ENCODE peak calls at places on chromosomes 4 and X, in five cellular contexts. One of them, this sample, is unnamed.

GRCh38 chrX:148871422-148872152 is 371.2 kb downstream of the AFF2 start:
- DNase-seq in cardiac muscle cell: peak
- DNase-seq in stimulated activated CD8-positive, alpha-beta memory T cell treated with anti-CD3 and anti-CD28 coated beads, Interleukin-4, amount 100 ng/mL, for 48 hours: no peak
- DNase-seq in sciatic nerve: no peak
- DNase-seq in NCI-H2029: no peak
- DNase-seq in this sample: no peak

GRCh38 chrX:103211012-103211715 is 3.7 kb upstream of the BEX4 start:
- DNase-seq in cardiac muscle cell: peak
- DNase-seq in stimulated activated CD8-positive, alpha-beta memory T cell treated with anti-CD3 and anti-CD28 coated beads, Interleukin-4, amount 100 ng/mL, for 48 hours: peak
- DNase-seq in sciatic nerve: no peak
- DNase-seq in NCI-H2029: peak
- DNase-seq in this sample: no peak

GRCh38 chr4:129672941-129673340 is 577.0 kb downstream of the C4orf33 start:
- DNase-seq in cardiac muscle cell: no peak
- DNase-seq in stimulated activated CD8-positive, alpha-beta memory T cell treated with anti-CD3 and anti-CD28 coated beads, Interleukin-4, amount 100 ng/mL, for 48 hours: no peak
- DNase-seq in sciatic nerve: no peak
- DNase-seq in NCI-H2029: no peak
- DNase-seq in this sample: no peak

GRCh38 chrX:136822337-136823095 is 41.8 kb upstream of the ARHGEF6 start:
- DNase-seq in cardiac muscle cell: peak
- DNase-seq in stimulated activated CD8-positive, alpha-beta memory T cell treated with anti-CD3 and anti-CD28 coated beads, Interleukin-4, amount 100 ng/mL, for 48 hours: no peak
- DNase-seq in sciatic nerve: no peak
- DNase-seq in NCI-H2029: no peak
- DNase-seq in this sample: no peak

GRCh38 chrX:111646515-111646914 is 34.5 kb upstream of the ALG13 start:
- DNase-seq in cardiac muscle cell: no peak
- DNase-seq in stimulated activated CD8-positive, alpha-beta memory T cell treated with anti-CD3 and anti-CD28 coated beads, Interleukin-4, amount 100 ng/mL, for 48 hours: no peak
- DNase-seq in sciatic nerve: no peak
- DNase-seq in NCI-H2029: no peak
- DNase-seq in this sample: no peak

GRCh38 chrX:110786486-110786885 is 9.1 kb downstream of the CHRDL1 start:
- DNase-seq in cardiac muscle cell: no peak
- DNase-seq in stimulated activated CD8-positive, alpha-beta memory T cell treated with anti-CD3 and anti-CD28 coated beads, Interleukin-4, amount 100 ng/mL, for 48 hours: no peak
- DNase-seq in sciatic nerve: no peak
- DNase-seq in NCI-H2029: no peak
- DNase-seq in this sample: no peak

GRCh38 chrX:5644786-5645185 is 583.9 kb downstream of the NLGN4X start:
- DNase-seq in cardiac muscle cell: no peak
- DNase-seq in stimulated activated CD8-positive, alpha-beta memory T cell treated with anti-CD3 and anti-CD28 coated beads, Interleukin-4, amount 100 ng/mL, for 48 hours: no peak
- DNase-seq in sciatic nerve: no peak
- DNase-seq in NCI-H2029: no peak
- DNase-seq in this sample: no peak

GRCh38 chrX:119880552-119881437 is 9.2 kb downstream of the NDUFA1 start:
- DNase-seq in cardiac muscle cell: peak
- DNase-seq in stimulated activated CD8-positive, alpha-beta memory T cell treated with anti-CD3 and anti-CD28 coated beads, Interleukin-4, amount 100 ng/mL, for 48 hours: peak
- DNase-seq in sciatic nerve: peak
- DNase-seq in NCI-H2029: peak
- DNase-seq in this sample: no peak

GRCh38 chrX:31319586-31319985 is 247.7 kb upstream of the FTHL17 start:
- DNase-seq in cardiac muscle cell: no peak
- DNase-seq in stimulated activated CD8-positive, alpha-beta memory T cell treated with anti-CD3 and anti-CD28 coated beads, Interleukin-4, amount 100 ng/mL, for 48 hours: no peak
- DNase-seq in sciatic nerve: no peak
- DNase-seq in NCI-H2029: no peak
- DNase-seq in this sample: no peak

GRCh38 chrX:130170752-130171445 is 863 bp upstream of the RAB33A start:
- DNase-seq in cardiac muscle cell: no peak
- DNase-seq in stimulated activated CD8-positive, alpha-beta memory T cell treated with anti-CD3 and anti-CD28 coated beads, Interleukin-4, amount 100 ng/mL, for 48 hours: peak
- DNase-seq in sciatic nerve: no peak
- DNase-seq in NCI-H2029: no peak
- DNase-seq in this sample: peak

GRCh38 chr4:177356921-177357320 is 47.2 kb downstream of the NEIL3 start:
- DNase-seq in cardiac muscle cell: no peak
- DNase-seq in stimulated activated CD8-positive, alpha-beta memory T cell treated with anti-CD3 and anti-CD28 coated beads, Interleukin-4, amount 100 ng/mL, for 48 hours: no peak
- DNase-seq in sciatic nerve: no peak
- DNase-seq in NCI-H2029: no peak
- DNase-seq in this sample: no peak

GRCh38 chrX:153662266-153662665 is 11.3 kb downstream of the PNCK start:
- DNase-seq in cardiac muscle cell: peak
- DNase-seq in stimulated activated CD8-positive, alpha-beta memory T cell treated with anti-CD3 and anti-CD28 coated beads, Interleukin-4, amount 100 ng/mL, for 48 hours: peak
- DNase-seq in sciatic nerve: no peak
- DNase-seq in NCI-H2029: no peak
- DNase-seq in this sample: peak

GRCh38 chrX:30659421-30659820 is 6.2 kb downstream of the GK start:
- DNase-seq in cardiac muscle cell: peak
- DNase-seq in stimulated activated CD8-positive, alpha-beta memory T cell treated with anti-CD3 and anti-CD28 coated beads, Interleukin-4, amount 100 ng/mL, for 48 hours: no peak
- DNase-seq in sciatic nerve: no peak
- DNase-seq in NCI-H2029: no peak
- DNase-seq in this sample: no peak

GRCh38 chr4:178275671-178276360 is 833.6 kb upstream of the AGA start:
- DNase-seq in cardiac muscle cell: no peak
- DNase-seq in stimulated activated CD8-positive, alpha-beta memory T cell treated with anti-CD3 and anti-CD28 coated beads, Interleukin-4, amount 100 ng/mL, for 48 hours: no peak
- DNase-seq in sciatic nerve: no peak
- DNase-seq in NCI-H2029: no peak
- DNase-seq in this sample: no peak

GRCh38 chr4:112031712-112032328 is 113.4 kb upstream of the FAM241A start:
- DNase-seq in cardiac muscle cell: peak
- DNase-seq in stimulated activated CD8-positive, alpha-beta memory T cell treated with anti-CD3 and anti-CD28 coated beads, Interleukin-4, amount 100 ng/mL, for 48 hours: no peak
- DNase-seq in sciatic nerve: no peak
- DNase-seq in NCI-H2029: no peak
- DNase-seq in this sample: no peak

GRCh38 chr4:962231-963208 is 10.8 kb downstream of the DGKQ start:
- DNase-seq in cardiac muscle cell: no peak
- DNase-seq in stimulated activated CD8-positive, alpha-beta memory T cell treated with anti-CD3 and anti-CD28 coated beads, Interleukin-4, amount 100 ng/mL, for 48 hours: no peak
- DNase-seq in sciatic nerve: no peak
- DNase-seq in NCI-H2029: peak
- DNase-seq in this sample: no peak

GRCh38 chrX:124555036-124555595 is 208.8 kb downstream of the SH2D1A start:
- DNase-seq in cardiac muscle cell: peak
- DNase-seq in stimulated activated CD8-positive, alpha-beta memory T cell treated with anti-CD3 and anti-CD28 coated beads, Interleukin-4, amount 100 ng/mL, for 48 hours: no peak
- DNase-seq in sciatic nerve: no peak
- DNase-seq in NCI-H2029: no peak
- DNase-seq in this sample: no peak

GRCh38 chr4:105970371-105970770 is 75.1 kb downstream of the NPNT start:
- DNase-seq in cardiac muscle cell: no peak
- DNase-seq in stimulated activated CD8-positive, alpha-beta memory T cell treated with anti-CD3 and anti-CD28 coated beads, Interleukin-4, amount 100 ng/mL, for 48 hours: no peak
- DNase-seq in sciatic nerve: no peak
- DNase-seq in NCI-H2029: no peak
- DNase-seq in this sample: no peak

GRCh38 chrX:154797006-154797405 is 8.3 kb downstream of the MPP1 start:
- DNase-seq in cardiac muscle cell: peak
- DNase-seq in stimulated activated CD8-positive, alpha-beta memory T cell treated with anti-CD3 and anti-CD28 coated beads, Interleukin-4, amount 100 ng/mL, for 48 hours: no peak
- DNase-seq in sciatic nerve: no peak
- DNase-seq in NCI-H2029: no peak
- DNase-seq in this sample: no peak

GRCh38 chr4:83189631-83190136 is 75.2 kb upstream of the PLAC8 start:
- DNase-seq in cardiac muscle cell: no peak
- DNase-seq in stimulated activated CD8-positive, alpha-beta memory T cell treated with anti-CD3 and anti-CD28 coated beads, Interleukin-4, amount 100 ng/mL, for 48 hours: no peak
- DNase-seq in sciatic nerve: no peak
- DNase-seq in NCI-H2029: peak
- DNase-seq in this sample: no peak

GRCh38 chrX:10278716-10279115 is 121.9 kb downstream of the CLCN4 start:
- DNase-seq in cardiac muscle cell: no peak
- DNase-seq in stimulated activated CD8-positive, alpha-beta memory T cell treated with anti-CD3 and anti-CD28 coated beads, Interleukin-4, amount 100 ng/mL, for 48 hours: no peak
- DNase-seq in sciatic nerve: no peak
- DNase-seq in NCI-H2029: no peak
- DNase-seq in this sample: no peak

GRCh38 chrX:13103111-13103913 is 58.9 kb upstream of the FAM9C start:
- DNase-seq in cardiac muscle cell: no peak
- DNase-seq in stimulated activated CD8-positive, alpha-beta memory T cell treated with anti-CD3 and anti-CD28 coated beads, Interleukin-4, amount 100 ng/mL, for 48 hours: no peak
- DNase-seq in sciatic nerve: no peak
- DNase-seq in NCI-H2029: no peak
- DNase-seq in this sample: no peak

GRCh38 chrX:16464369-16464768 is 185.6 kb upstream of the S100G start:
- DNase-seq in cardiac muscle cell: no peak
- DNase-seq in stimulated activated CD8-positive, alpha-beta memory T cell treated with anti-CD3 and anti-CD28 coated beads, Interleukin-4, amount 100 ng/mL, for 48 hours: no peak
- DNase-seq in sciatic nerve: no peak
- DNase-seq in NCI-H2029: no peak
- DNase-seq in this sample: no peak

GRCh38 chr4:119048446-119048845 is 87.2 kb upstream of the MYOZ2 start:
- DNase-seq in cardiac muscle cell: no peak
- DNase-seq in stimulated activated CD8-positive, alpha-beta memory T cell treated with anti-CD3 and anti-CD28 coated beads, Interleukin-4, amount 100 ng/mL, for 48 hours: no peak
- DNase-seq in sciatic nerve: no peak
- DNase-seq in NCI-H2029: no peak
- DNase-seq in this sample: no peak

GRCh38 chrX:19883878-19884277 is 3.5 kb downstream of the SH3KBP1 start:
- DNase-seq in cardiac muscle cell: no peak
- DNase-seq in stimulated activated CD8-positive, alpha-beta memory T cell treated with anti-CD3 and anti-CD28 coated beads, Interleukin-4, amount 100 ng/mL, for 48 hours: peak
- DNase-seq in sciatic nerve: no peak
- DNase-seq in NCI-H2029: no peak
- DNase-seq in this sample: no peak

GRCh38 chr4:2788532-2789103 is 4.3 kb upstream of the SH3BP2 start:
- DNase-seq in cardiac muscle cell: peak
- DNase-seq in stimulated activated CD8-positive, alpha-beta memory T cell treated with anti-CD3 and anti-CD28 coated beads, Interleukin-4, amount 100 ng/mL, for 48 hours: no peak
- DNase-seq in sciatic nerve: peak
- DNase-seq in NCI-H2029: no peak
- DNase-seq in this sample: peak

GRCh38 chrX:104136241-104137019 is 20.4 kb downstream of the SLC25A53 start:
- DNase-seq in cardiac muscle cell: peak
- DNase-seq in stimulated activated CD8-positive, alpha-beta memory T cell treated with anti-CD3 and anti-CD28 coated beads, Interleukin-4, amount 100 ng/mL, for 48 hours: peak
- DNase-seq in sciatic nerve: peak
- DNase-seq in NCI-H2029: peak
- DNase-seq in this sample: no peak

GRCh38 chr4:48109413-48110263 is 24.4 kb downstream of the TXK start:
- DNase-seq in cardiac muscle cell: peak
- DNase-seq in stimulated activated CD8-positive, alpha-beta memory T cell treated with anti-CD3 and anti-CD28 coated beads, Interleukin-4, amount 100 ng/mL, for 48 hours: no peak
- DNase-seq in sciatic nerve: no peak
- DNase-seq in NCI-H2029: peak
- DNase-seq in this sample: no peak